ENCODE peak calls at places on chromosomes 13 and 19, in nine cellular contexts. Q is amniotic epithelial cell; U is stimulated activated CD8-positive, alpha-beta memory T cell treated with anti-CD3 and anti-CD28 coated beads, Interleukin-12 subunit alpha, Interleukin-12 subunit beta, amount 100 ng/mL, for 1 hour; K is left ventricle myocardium inferior; C is SJSA1; W is neural crest cell; Z is heart right ventricle; G is Ammon's horn; N is fibroblast of the aortic adventitia. Y is an unnamed sample.

GRCh38 chr19:11659612-11660011 is 62.3 kb downstream of the ZNF627 start:
- DNase-seq in Z (no peak), N (peak; percentile 19), K (no peak), C (no peak), G (no peak), U (no peak), W (no peak), Q (no peak), Y (peak; percentile 5)

GRCh38 chr19:36059180-36059910 is 4.6 kb downstream of the WDR62 start:
- DNase-seq in Q (no peak), Z (no peak), W (no peak), K (no peak), C (no peak), N (no peak), U (no peak), G (no peak), Y (no peak)

GRCh38 chr13:61751039-61751438 is 335.4 kb upstream of the PCDH20 start:
- DNase-seq in C (no peak), Q (no peak), K (no peak), G (no peak), Z (no peak), N (no peak), W (no peak), U (no peak), Y (no peak)

GRCh38 chr19:10110076-10110971 is 1.2 kb upstream of the P2RY11 start:
- DNase-seq in G (no peak), K (no peak), U (no peak), C (no peak), Z (no peak), Q (no peak), N (no peak), W (no peak), Y (no peak)

GRCh38 chr13:100789968-100790367 is 115.4 kb upstream of the TMTC4 start:
- DNase-seq in U (no peak), G (peak; percentile 13), Z (no peak), K (no peak), N (peak; percentile 4), Q (no peak), C (no peak), W (no peak), Y (peak; percentile 2)

GRCh38 chr13:44317752-44318550 is 55.7 kb upstream of the SERP2 start:
- DNase-seq in U (no peak), W (no peak), K (no peak), C (no peak), Z (no peak), N (peak; percentile 80), G (peak; percentile 13), Q (peak; percentile 37), Y (peak; percentile 44)

GRCh38 chr13:24626449-24626848 is 53.8 kb upstream of the ATP12A start:
- DNase-seq in W (no peak), N (no peak), G (no peak), C (no peak), Z (no peak), U (peak; percentile 20), Q (no peak), K (no peak), Y (no peak)

GRCh38 chr13:113558461-113558860 is 26.1 kb upstream of the TFDP1 start:
- DNase-seq in N (no peak), K (no peak), Z (no peak), W (no peak), U (no peak), Q (no peak), G (no peak), C (no peak), Y (no peak)

GRCh38 chr13:97257800-97258799 is 36.0 kb downstream of the MBNL2 start:
- DNase-seq in N (peak; percentile 92), U (no peak), K (peak; percentile 40), C (peak; percentile 88), G (no peak), W (no peak), Z (peak; percentile 47), Q (peak; percentile 94), Y (peak; percentile 98)

GRCh38 chr13:19592657-19593175 is 31.4 kb upstream of the TPTE2 start:
- DNase-seq in C (no peak), W (no peak), Q (no peak), Z (no peak), U (no peak), K (no peak), N (no peak), G (no peak), Y (no peak)

GRCh38 chr13:110132178-110132975 is 174.6 kb downstream of the COL4A1 start:
- DNase-seq in Z (no peak), K (no peak), C (no peak), U (no peak), N (no peak), Q (no peak), G (peak; percentile 46), W (no peak), Y (no peak)

GRCh38 chr13:111177081-111177711 is 62.1 kb downstream of the ARHGEF7 start:
- DNase-seq in Q (no peak), K (peak; percentile 75), U (no peak), G (peak; percentile 82), Z (peak; percentile 64), N (no peak), C (peak; percentile 96), W (no peak), Y (peak; percentile 77)

GRCh38 chr19:58317481-58318072 is 9.2 kb upstream of the ZSCAN22 start:
- DNase-seq in N (peak; percentile 62), Q (peak; percentile 52), W (no peak), C (no peak), G (no peak), U (no peak), Z (no peak), K (no peak), Y (peak; percentile 55)

GRCh38 chr13:57314897-57315520 is 148.0 kb downstream of the PRR20E start:
- DNase-seq in Q (no peak), U (no peak), K (no peak), C (no peak), Z (no peak), G (peak; percentile 3), N (no peak), W (no peak), Y (no peak)

GRCh38 chr13:65855276-65855675 is 1374.9 kb downstream of the PCDH9 start:
- DNase-seq in Z (no peak), G (no peak), Q (peak; percentile 58), W (no peak), K (no peak), N (peak; percentile 11), C (no peak), U (no peak), Y (peak; percentile 16)

GRCh38 chr19:2320939-2321338 is 7.4 kb downstream of the LSM7 start:
- DNase-seq in Z (no peak), G (no peak), N (no peak), C (no peak), Q (no peak), U (no peak), W (no peak), K (no peak), Y (no peak)

GRCh38 chr13:45807520-45808099 is 43.9 kb downstream of the SIAH3 start:
- DNase-seq in W (peak; percentile 14), G (peak; percentile 72), Q (peak; percentile 19), U (no peak), N (peak; percentile 46), Z (no peak), C (peak; percentile 3), K (no peak), Y (peak; percentile 70)

GRCh38 chr19:5804516-5805464 is at the start of gene NRTN:
- DNase-seq in G (no peak), U (no peak), N (no peak), W (no peak), Z (no peak), Q (no peak), K (no peak), C (peak; percentile 31), Y (no peak)

GRCh38 chr19:3981373-3981735 is 3.9 kb downstream of the EEF2 start:
- DNase-seq in N (no peak), Q (no peak), G (no peak), K (no peak), Z (no peak), W (no peak), C (no peak), U (no peak), Y (no peak)

GRCh38 chr19:38264486-38265212 is at the start of gene SPINT2:
- DNase-seq in U (peak; percentile 36), K (no peak), W (peak; percentile 47), Q (no peak), Z (peak; percentile 33), C (no peak), N (no peak), G (no peak), Y (no peak)

Y was measured in cardiac fibroblast.